ENCODE peak calls at places on chromosome 20, in seven cellular contexts. Q is CD4-positive, alpha-beta T cell; J is BE2C; E is stomach; L is astrocyte of the spinal cord; G is H1; R is vagina. Z is an unnamed sample.

GRCh38 chr20:31663838-31664695 is 26.4 kb downstream of the COX4I2 start:
- DNase-seq in Q (no peak), J (no peak), E (peak; percentile 79), L (no peak), G (no peak), R (no peak), Z (no peak)

GRCh38 chr20:44176833-44177533 is 10.0 kb downstream of the JPH2 start:
- DNase-seq in Q (no peak), J (no peak), E (peak; percentile 48), L (no peak), G (no peak), R (no peak), Z (no peak)

GRCh38 chr20:35049776-35050352 is 42.7 kb downstream of the TRPC4AP start:
- DNase-seq in Q (no peak), J (no peak), E (no peak), L (peak; percentile 27), G (no peak), R (no peak), Z (no peak)

GRCh38 chr20:31497838-31498540 is 16.3 kb upstream of the HM13 start:
- DNase-seq in Q (no peak), J (no peak), E (no peak), L (no peak), G (no peak), R (no peak), Z (no peak)

GRCh38 chr20:9068896-9069663 is at the start of gene PLCB4:
- DNase-seq in Q (no peak), J (peak; percentile 77), E (peak; percentile 68), L (peak; percentile 36), G (no peak), R (no peak), Z (peak; percentile 34)

GRCh38 chr20:59123011-59123676 is 40.5 kb upstream of the ZNF831 start:
- DNase-seq in Q (peak; percentile 52), J (no peak), E (no peak), L (no peak), G (no peak), R (no peak), Z (no peak)

GRCh38 chr20:63033635-63034510 is 27.1 kb upstream of the BHLHE23 start:
- DNase-seq in Q (no peak), J (no peak), E (no peak), L (no peak), G (no peak), R (no peak), Z (no peak)

GRCh38 chr20:22471156-22471836 is 113.1 kb downstream of the FOXA2 start:
- DNase-seq in Q (no peak), J (no peak), E (peak; percentile 56), L (no peak), G (no peak), R (no peak), Z (no peak)

GRCh38 chr20:956330-956951 is 40.3 kb upstream of the ANGPT4 start:
- DNase-seq in Q (peak; percentile 80), J (peak; percentile 62), E (peak; percentile 77), L (peak; percentile 46), G (peak; percentile 53), R (no peak), Z (peak; percentile 73)

GRCh38 chr20:48703511-48704219 is 124.1 kb downstream of the PREX1 start:
- DNase-seq in Q (no peak), J (no peak), E (no peak), L (no peak), G (no peak), R (no peak), Z (no peak)

GRCh38 chr20:35305682-35306556 is 13.7 kb upstream of the FAM83C start:
- DNase-seq in Q (no peak), J (no peak), E (peak; percentile 60), L (peak; percentile 100), G (no peak), R (no peak), Z (no peak)

GRCh38 chr20:49397525-49397924 is 84.9 kb downstream of the KCNB1 start:
- DNase-seq in Q (no peak), J (no peak), E (no peak), L (peak; percentile 2), G (no peak), R (no peak), Z (no peak)

GRCh38 chr20:44785768-44786167 is 24.6 kb downstream of the RIMS4 start:
- DNase-seq in Q (no peak), J (peak; percentile 78), E (no peak), L (no peak), G (peak; percentile 59), R (no peak), Z (no peak)

GRCh38 chr20:44848254-44849015 is 37.1 kb upstream of the YWHAB start:
- DNase-seq in Q (no peak), J (no peak), E (no peak), L (no peak), G (no peak), R (no peak), Z (no peak)

GRCh38 chr20:41392871-41393704 is 26.5 kb upstream of the EMILIN3 start:
- DNase-seq in Q (no peak), J (no peak), E (peak; percentile 32), L (no peak), G (no peak), R (no peak), Z (no peak)

GRCh38 chr20:50744143-50744792 is 12.9 kb downstream of the PARD6B start:
- DNase-seq in Q (no peak), J (peak; percentile 75), E (peak; percentile 68), L (peak; percentile 90), G (no peak), R (peak; percentile 96), Z (no peak)

GRCh38 chr20:4858000-4858399 is 136.3 kb downstream of the PRND start:
- DNase-seq in Q (no peak), J (no peak), E (no peak), L (no peak), G (no peak), R (no peak), Z (no peak)

GRCh38 chr20:37938954-37939353 is 36.0 kb downstream of the VSTM2L start:
- DNase-seq in Q (no peak), J (no peak), E (no peak), L (no peak), G (no peak), R (no peak), Z (no peak)

GRCh38 chr20:50398471-50399002 is 111.6 kb upstream of the PTPN1 start:
- DNase-seq in Q (no peak), J (no peak), E (no peak), L (no peak), G (no peak), R (no peak), Z (no peak)

GRCh38 chr20:36467076-36467999 is 74.0 kb upstream of the MYL9 start:
- DNase-seq in Q (peak; percentile 72), J (peak; percentile 79), E (peak; percentile 63), L (peak; percentile 43), G (no peak), R (no peak), Z (no peak)

GRCh38 chr20:5150226-5151076 is 23.6 kb downstream of the CDS2 start:
- DNase-seq in Q (no peak), J (no peak), E (no peak), L (peak; percentile 55), G (no peak), R (no peak), Z (no peak)

GRCh38 chr20:44215125-44215524 is 4.6 kb upstream of the OSER1 start:
- DNase-seq in Q (peak; percentile 78), J (peak; percentile 82), E (peak; percentile 73), L (peak; percentile 66), G (no peak), R (no peak), Z (peak; percentile 72)

GRCh38 chr20:8790442-8791074 is 278.3 kb upstream of the PLCB4 start:
- DNase-seq in Q (no peak), J (peak; percentile 50), E (peak; percentile 36), L (peak; percentile 67), G (no peak), R (no peak), Z (peak; percentile 40)

GRCh38 chr20:63177785-63178444 is 38.0 kb downstream of the YTHDF1 start:
- DNase-seq in Q (no peak), J (no peak), E (no peak), L (no peak), G (no peak), R (no peak), Z (no peak)

GRCh38 chr20:41169791-41170351 is 32.5 kb downstream of the PLCG1 start:
- DNase-seq in Q (peak; percentile 24), J (no peak), E (no peak), L (peak; percentile 57), G (no peak), R (no peak), Z (no peak)

GRCh38 chr20:37734228-37734980 is 40.6 kb downstream of the CTNNBL1 start:
- DNase-seq in Q (no peak), J (no peak), E (no peak), L (peak; percentile 49), G (no peak), R (no peak), Z (no peak)

GRCh38 chr20:31485450-31486339 is 10.6 kb downstream of the REM1 start:
- DNase-seq in Q (no peak), J (no peak), E (no peak), L (peak; percentile 37), G (no peak), R (no peak), Z (peak; percentile 7)

DNA sequence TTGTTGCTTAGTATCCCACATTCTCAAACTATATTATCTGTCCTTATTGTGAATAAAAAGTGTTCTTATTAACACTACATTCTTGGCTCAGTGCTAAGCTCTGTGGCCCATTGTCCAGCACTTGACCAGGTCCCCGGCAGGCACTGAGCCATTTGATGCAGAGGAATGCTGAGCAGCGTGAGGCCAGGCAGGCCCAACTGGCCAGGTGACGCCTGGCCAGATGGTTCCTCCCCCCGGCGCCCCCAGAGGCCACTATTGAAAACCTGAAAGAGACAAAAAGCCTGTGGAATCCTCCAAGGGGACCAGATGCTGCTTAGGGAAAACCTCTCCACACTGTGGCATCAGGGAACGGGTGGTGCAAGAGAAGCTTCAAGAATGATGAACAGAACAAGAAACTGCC is 597.5 kb upstream of the JAG1 start:
- DNase-seq in Q (no peak), J (no peak), E (no peak), L (no peak), G (peak; percentile 23), R (no peak), Z (peak; percentile 40)
- TF ChIP-seq CTCF in Q (no peak), J (no peak), E (no peak), L (peak; percentile 13), G (peak; percentile 41), R (no peak), Z (no peak)

GRCh38 chr20:14282140-14282539 is 55.3 kb downstream of the FLRT3 start:
- DNase-seq in Q (no peak), J (no peak), E (no peak), L (no peak), G (no peak), R (no peak), Z (no peak)
- TF ChIP-seq CTCF in Q (no peak), J (no peak), E (no peak), L (no peak), G (no peak), R (no peak), Z (no peak)

GRCh38 chr20:45971675-45972499 is at the start of gene ZNF335:
- DNase-seq in Q (peak; percentile 96), J (peak; percentile 96), E (peak; percentile 95), L (peak; percentile 99), G (peak; percentile 88), R (peak; percentile 97), Z (peak; percentile 94)
- TF ChIP-seq CTCF in Q (no peak), J (peak; percentile 16), E (no peak), L (no peak), G (peak; percentile 18), R (peak; percentile 48), Z (peak; percentile 61)

DNA sequence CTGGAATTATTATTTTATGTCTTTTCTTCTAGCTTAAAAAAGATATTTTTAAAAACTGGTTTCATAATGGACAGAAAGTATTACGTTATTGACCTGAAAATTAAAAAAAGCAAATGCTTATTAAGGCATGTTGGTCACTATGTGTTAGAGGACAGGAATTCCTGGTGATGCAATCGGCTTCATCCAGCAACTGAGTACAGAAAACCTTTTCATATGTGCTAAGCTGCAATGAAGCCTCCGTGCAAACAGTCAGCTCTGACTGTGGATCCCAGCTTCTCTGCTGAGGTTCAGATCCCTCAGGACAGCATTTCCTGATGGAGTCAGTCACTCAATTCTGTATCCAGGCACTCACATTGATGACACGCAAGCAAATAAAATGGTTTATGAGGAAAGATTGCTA is 22.7 kb upstream of the BMP2 start:
- DNase-seq in Q (no peak), J (no peak), E (no peak), L (no peak), G (no peak), R (no peak), Z (no peak)
- TF ChIP-seq CTCF in Q (no peak), J (no peak), E (no peak), L (no peak), G (no peak), R (no peak), Z (no peak)

Z was measured in endothelial cell.